ENCODE peak calls at places on chromosomes 2 and 18, in five cellular contexts. U is H9, Q is mesenchymal stem cell, E is IMR-90, H is H1. M is an unnamed sample.

GRCh38 chr2:189057316-189057715 is 83.1 kb downstream of the COL3A1 start:
- DNase-seq in U (no peak), H (no peak), Q (no peak), E (no peak), M (no peak)

GRCh38 chr18:54359233-54359632 is 1.5 kb downstream of the C18orf54 start:
- DNase-seq in E (peak), U (no peak), Q (no peak), H (no peak), M (no peak)

GRCh38 chr18:13216732-13217465 is 1.7 kb upstream of the LDLRAD4 start:
- DNase-seq in U (no peak), Q (peak), E (no peak), H (peak), M (peak)

GRCh38 chr2:20525041-20526035 is 78.5 kb downstream of the RHOB start:
- DNase-seq in Q (peak), U (peak), H (peak), E (peak), M (no peak)

GRCh38 chr2:201122276-201122675 is 6.3 kb downstream of the CFLAR start:
- DNase-seq in U (no peak), Q (no peak), H (no peak), E (no peak), M (no peak)

GRCh38 chr2:227661827-227662226 is 4.8 kb upstream of the SCYGR5 start:
- DNase-seq in U (no peak), H (no peak), Q (no peak), E (no peak), M (no peak)

GRCh38 chr2:109386004-109386695 is 227.6 kb downstream of the SEPTIN10 start:
- DNase-seq in U (peak), Q (peak), H (no peak), E (peak), M (no peak)

GRCh38 chr2:189702071-189702470 is 27.6 kb downstream of the ANKAR start:
- DNase-seq in U (no peak), Q (peak), E (no peak), H (no peak), M (no peak)

GRCh38 chr2:55936351-55936750 is 12.8 kb upstream of the EFEMP1 start:
- DNase-seq in Q (no peak), U (no peak), H (no peak), E (peak), M (no peak)

GRCh38 chr2:119011162-119011909 is 69.3 kb downstream of the MARCO start:
- DNase-seq in H (peak), E (peak), Q (peak), U (peak), M (peak)

GRCh38 chr2:177327065-177327464 is 62.5 kb upstream of the NFE2L2 start:
- DNase-seq in U (no peak), Q (no peak), E (no peak), H (no peak), M (no peak)

GRCh38 chr2:177326591-177326990 is 62.1 kb upstream of the NFE2L2 start:
- DNase-seq in H (no peak), U (no peak), Q (no peak), E (no peak), M (no peak)

GRCh38 chr2:177328056-177328455 is 63.5 kb upstream of the NFE2L2 start:
- DNase-seq in Q (no peak), E (peak), U (no peak), H (no peak), M (no peak)

GRCh38 chr2:177331446-177331997 is 61.1 kb upstream of the AGPS start:
- DNase-seq in H (no peak), Q (no peak), U (no peak), E (no peak), M (no peak)

DNA sequence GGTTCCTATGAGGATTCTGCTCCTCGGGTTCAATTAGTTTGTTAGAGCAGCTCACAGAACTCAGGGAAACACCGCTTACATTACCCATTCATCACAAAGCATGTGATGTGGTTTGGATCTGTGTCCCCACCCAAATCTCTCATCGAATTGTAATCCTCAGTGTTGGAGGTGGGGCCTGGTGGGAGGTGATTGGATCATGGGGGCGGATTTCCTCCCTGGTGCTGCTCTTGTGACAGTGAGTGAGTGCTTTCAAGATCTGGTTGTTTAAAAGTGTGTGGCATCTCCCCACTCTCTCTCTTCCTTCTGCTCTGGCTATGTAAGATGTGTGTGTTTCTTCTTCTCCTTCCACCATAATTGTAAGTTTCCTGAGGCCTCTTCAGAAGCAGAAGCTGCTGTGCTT is 63.5 kb upstream of the AGPS start:
- DNase-seq in H (no peak), Q (no peak), U (no peak), E (no peak), M (no peak)
- H2BK15ac ChIP-seq in H (peak), Q (no peak), U (no peak), E (peak), M (no peak)

DNA sequence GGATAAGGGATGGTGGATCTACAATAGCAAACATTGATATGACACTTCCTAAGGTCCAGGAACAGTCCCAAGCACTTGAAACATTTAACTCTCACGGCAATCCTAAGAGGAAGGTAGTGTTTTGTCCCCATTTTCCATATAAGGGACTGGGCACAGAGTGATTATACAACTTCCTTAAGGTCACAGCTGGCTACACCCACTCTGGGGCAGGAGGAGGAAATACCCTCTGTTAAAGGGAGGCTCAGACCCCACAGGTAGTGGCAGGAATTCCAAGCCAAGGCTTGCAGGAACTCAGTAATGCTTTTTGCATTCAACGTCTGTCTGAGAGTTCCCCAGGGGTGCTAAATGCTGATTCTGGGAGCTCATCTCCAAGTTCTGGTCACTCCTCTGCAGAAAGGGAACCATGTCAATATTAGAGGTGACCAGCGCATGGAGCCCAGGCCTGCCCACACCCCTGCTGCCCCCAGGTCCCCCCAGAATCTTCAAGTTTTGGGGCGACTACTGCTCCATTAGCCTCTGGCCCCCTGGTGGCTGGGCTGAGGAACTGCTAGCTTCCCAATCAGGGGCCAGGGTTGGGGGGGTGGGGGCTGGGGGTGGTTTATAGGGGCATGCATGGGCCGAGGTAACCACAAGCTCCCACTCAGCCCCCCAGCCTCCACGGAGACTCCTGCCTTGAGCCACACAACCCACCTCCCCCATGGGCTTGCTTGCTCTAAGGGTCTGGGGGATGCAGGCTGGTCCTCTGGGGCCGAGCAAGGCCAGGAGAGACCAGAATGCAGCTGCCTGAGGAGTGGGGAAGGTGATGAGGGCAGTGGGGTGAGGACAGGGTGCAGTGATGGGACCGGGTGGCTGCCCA is 11.1 kb downstream of the OBSL1 start:
- DNase-seq in H (peak), Q (no peak), U (no peak), E (no peak), M (no peak)
- H4K91ac ChIP-seq in H (peak), Q (no peak), U (no peak), E (no peak), M (no peak)

GRCh38 chr2:30300122-30300455 is 68.8 kb downstream of the LBH start:
- DNase-seq in H (no peak), E (no peak), U (no peak), Q (no peak), M (no peak)

GRCh38 chr2:30298302-30298701 is 67.0 kb downstream of the LBH start:
- DNase-seq in E (no peak), H (no peak), U (no peak), Q (no peak), M (no peak)

GRCh38 chr2:30301551-30301950 is 70.2 kb downstream of the LBH start:
- DNase-seq in E (peak), Q (peak), H (peak), U (peak), M (no peak)

GRCh38 chr2:30303094-30303493 is 71.8 kb downstream of the LBH start:
- DNase-seq in E (no peak), U (no peak), H (no peak), Q (no peak), M (no peak)

GRCh38 chr2:30300456-30301221 is 69.3 kb downstream of the LBH start:
- DNase-seq in E (peak), Q (peak), U (no peak), H (no peak), M (no peak)
- H2BK15ac ChIP-seq in E (peak), Q (no peak), U (no peak), H (no peak), M (no peak)

GRCh38 chr2:97950329-97951154 is 45.2 kb downstream of the TMEM131 start:
- DNase-seq in U (no peak), H (no peak), Q (peak), E (peak), M (no peak)
- H4K91ac ChIP-seq in U (no peak), H (no peak), Q (no peak), E (peak), M (no peak)

DNA sequence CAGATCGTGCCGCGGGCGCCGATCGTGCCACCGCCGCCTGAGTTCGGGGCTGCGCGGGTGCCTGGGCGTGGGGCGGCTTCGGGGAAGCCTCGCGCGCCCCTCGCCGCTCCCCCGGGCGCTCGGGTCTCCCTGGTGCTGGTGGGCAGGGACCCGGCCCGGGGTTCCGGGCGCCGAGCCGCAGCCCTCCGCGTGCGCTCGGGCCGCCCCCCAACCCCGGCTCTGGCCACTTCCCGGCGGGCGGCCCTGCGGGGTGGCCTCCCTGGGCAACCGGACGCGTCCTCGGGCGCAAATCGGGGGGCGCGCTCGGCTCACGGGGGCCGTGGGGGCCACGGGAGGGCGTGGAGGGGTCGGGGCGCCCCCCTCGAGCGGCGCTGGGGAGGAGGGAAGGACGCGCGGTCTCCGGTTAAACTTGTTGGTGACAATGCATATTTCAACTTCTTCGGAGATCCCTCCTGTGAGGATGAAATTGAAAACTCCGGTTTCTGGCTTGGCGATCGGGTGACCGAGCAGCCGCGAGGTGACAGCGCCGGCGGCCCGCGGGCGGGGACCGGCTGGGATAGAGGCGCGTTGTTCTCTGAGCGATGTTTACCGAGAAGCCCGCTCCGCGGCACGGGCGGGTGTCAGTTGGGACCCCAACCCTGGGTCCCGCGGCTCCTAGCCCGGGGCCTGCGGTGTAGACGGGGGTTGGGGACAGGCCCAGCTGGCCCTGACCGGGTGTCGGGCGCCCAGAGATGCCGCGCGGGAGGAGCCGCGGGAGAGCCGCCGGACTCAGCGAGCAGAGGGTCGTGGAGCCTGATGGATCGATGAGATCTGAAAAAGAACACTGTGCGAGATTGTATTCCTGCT is 676 bp downstream of the SH3BP4 start:
- DNase-seq in H (peak), U (no peak), Q (peak), E (no peak), M (no peak)
- H2BK15ac ChIP-seq in H (no peak), U (no peak), Q (peak), E (no peak), M (peak)